ENCODE peak calls at places on chromosome 5, in seven cellular contexts. Y is testis, R is A549, H is lower leg skin, O is adrenal gland, Z is GM12891, G is HepG2. M is an unnamed sample.

GRCh38 chr5:93092349-93093105 is 488.5 kb downstream of the NR2F1-AS1 start:
- DNase-seq in Y (no peak), R (peak; percentile 25), H (no peak), O (no peak), Z (no peak), G (no peak), M (no peak)

GRCh38 chr5:132002701-132003100 is 8.8 kb downstream of the ACSL6 start:
- DNase-seq in Y (no peak), R (no peak), H (no peak), O (no peak), Z (no peak), G (no peak), M (no peak)

GRCh38 chr5:107474724-107475489 is 195.8 kb downstream of the EFNA5 start:
- DNase-seq in Y (no peak), R (peak; percentile 83), H (no peak), O (no peak), Z (no peak), G (no peak), M (no peak)

GRCh38 chr5:174384509-174384947 is 339.0 kb downstream of the NSG2 start:
- DNase-seq in Y (no peak), R (no peak), H (no peak), O (no peak), Z (no peak), G (no peak), M (no peak)

GRCh38 chr5:159764283-159764927 is 151.9 kb upstream of the ADRA1B start:
- DNase-seq in Y (peak; percentile 40), R (no peak), H (no peak), O (peak; percentile 51), Z (no peak), G (no peak), M (no peak)

GRCh38 chr5:147208134-147208533 is 26.7 kb upstream of the STK32A start:
- DNase-seq in Y (no peak), R (no peak), H (no peak), O (peak; percentile 60), Z (no peak), G (no peak), M (no peak)

GRCh38 chr5:144549580-144549979 is 378.9 kb downstream of the KCTD16 start:
- DNase-seq in Y (no peak), R (no peak), H (peak; percentile 64), O (no peak), Z (no peak), G (no peak), M (no peak)

GRCh38 chr5:107401470-107402085 is 269.2 kb downstream of the EFNA5 start:
- DNase-seq in Y (no peak), R (no peak), H (no peak), O (no peak), Z (no peak), G (no peak), M (no peak)

GRCh38 chr5:16679863-16680262 is 63.1 kb upstream of the RETREG1 start:
- DNase-seq in Y (no peak), R (no peak), H (no peak), O (no peak), Z (no peak), G (no peak), M (no peak)

GRCh38 chr5:74469234-74469972 is 171.1 kb downstream of the ENC1 start:
- DNase-seq in Y (no peak), R (no peak), H (no peak), O (no peak), Z (no peak), G (no peak), M (no peak)

GRCh38 chr5:68134033-68134668 is 81.4 kb upstream of the PIK3R1 start:
- DNase-seq in Y (no peak), R (no peak), H (no peak), O (no peak), Z (no peak), G (no peak), M (no peak)
- TF ChIP-seq POLR2A in Y (no peak), R (no peak), H (no peak), O (no peak), Z (no peak), G (no peak), M (no peak)

GRCh38 chr5:52801329-52801728 is 13.6 kb downstream of the ITGA1 start:
- DNase-seq in Y (no peak), R (peak; percentile 11), H (no peak), O (no peak), Z (no peak), G (no peak), M (peak; percentile 36)

GRCh38 chr5:52798952-52799351 is 11.2 kb downstream of the ITGA1 start:
- DNase-seq in Y (no peak), R (no peak), H (no peak), O (no peak), Z (no peak), G (no peak), M (no peak)

GRCh38 chr5:52800394-52801213 is 12.9 kb downstream of the ITGA1 start:
- DNase-seq in Y (peak; percentile 52), R (peak; percentile 73), H (peak; percentile 49), O (peak; percentile 88), Z (no peak), G (peak; percentile 69), M (peak; percentile 83)

GRCh38 chr5:52799358-52799982 is 11.8 kb downstream of the ITGA1 start:
- DNase-seq in Y (peak; percentile 48), R (peak; percentile 28), H (peak; percentile 32), O (peak; percentile 55), Z (no peak), G (peak; percentile 72), M (peak; percentile 64)

GRCh38 chr5:52799983-52800393 is 12.3 kb downstream of the ITGA1 start:
- DNase-seq in Y (peak; percentile 95), R (peak; percentile 94), H (peak; percentile 92), O (peak; percentile 96), Z (peak; percentile 65), G (peak; percentile 86), M (peak; percentile 94)
- TF ChIP-seq POLR2A in Y (no peak), R (peak; percentile 64), H (no peak), O (peak; percentile 69), Z (peak; percentile 75), G (peak; percentile 73), M (peak; percentile 79)

GRCh38 chr5:169467382-169467781 is 116.2 kb upstream of the SPDL1 start:
- DNase-seq in Y (no peak), R (peak; percentile 25), H (no peak), O (no peak), Z (no peak), G (no peak), M (no peak)

GRCh38 chr5:169474226-169474625 is 109.3 kb upstream of the SPDL1 start:
- DNase-seq in Y (no peak), R (no peak), H (no peak), O (no peak), Z (no peak), G (no peak), M (no peak)

GRCh38 chr5:169471021-169471420 is 112.6 kb upstream of the SPDL1 start:
- DNase-seq in Y (no peak), R (no peak), H (no peak), O (no peak), Z (no peak), G (no peak), M (no peak)
- TF ChIP-seq POLR2A in Y (no peak), R (no peak), H (no peak), O (no peak), Z (no peak), G (no peak), M (no peak)

DNA sequence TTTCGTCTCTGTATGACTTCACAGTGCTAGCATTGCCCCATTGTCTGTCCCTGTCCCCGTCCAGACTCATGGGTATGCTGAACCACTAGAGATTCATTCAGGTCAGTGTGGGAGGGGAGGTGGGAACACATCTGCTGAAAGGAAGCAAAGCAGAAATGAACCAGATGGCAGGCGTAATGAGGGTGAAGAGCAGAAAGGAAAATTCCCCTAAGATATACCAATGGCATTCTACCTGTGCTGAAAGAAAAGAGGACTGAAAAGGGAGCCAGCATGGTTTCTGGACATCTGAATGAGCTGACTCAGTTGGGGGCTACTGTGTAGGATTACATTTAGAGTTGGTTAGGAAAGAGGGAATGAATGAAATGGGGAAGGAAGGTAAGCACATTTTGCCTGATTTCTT is 678.7 kb downstream of the MAT2B start:
- DNase-seq in Y (no peak), R (no peak), H (no peak), O (no peak), Z (no peak), G (no peak), M (no peak)
- TF ChIP-seq POLR2A in Y (no peak), R (no peak), H (no peak), O (no peak), Z (no peak), G (no peak), M (no peak)

GRCh38 chr5:100900796-100901731 is 2.0 kb downstream of the ST8SIA4 start:
- DNase-seq in Y (peak; percentile 56), R (peak; percentile 65), H (peak; percentile 69), O (peak; percentile 54), Z (peak; percentile 28), G (no peak), M (peak; percentile 57)

GRCh38 chr5:100898504-100899346 is 4.4 kb downstream of the ST8SIA4 start:
- DNase-seq in Y (no peak), R (no peak), H (no peak), O (no peak), Z (no peak), G (no peak), M (no peak)

GRCh38 chr5:100899675-100900074 is 3.4 kb downstream of the ST8SIA4 start:
- DNase-seq in Y (no peak), R (no peak), H (no peak), O (no peak), Z (no peak), G (no peak), M (no peak)

GRCh38 chr5:100901851-100902341 is 1.2 kb downstream of the ST8SIA4 start:
- DNase-seq in Y (no peak), R (peak; percentile 32), H (peak; percentile 50), O (peak; percentile 56), Z (no peak), G (no peak), M (peak; percentile 47)

GRCh38 chr5:100900142-100900795 is 2.8 kb downstream of the ST8SIA4 start:
- DNase-seq in Y (no peak), R (peak; percentile 53), H (no peak), O (peak; percentile 15), Z (no peak), G (no peak), M (peak; percentile 58)
- TF ChIP-seq POLR2A in Y (no peak), R (peak; percentile 10), H (no peak), O (no peak), Z (peak; percentile 76), G (no peak), M (peak; percentile 41)

DNA sequence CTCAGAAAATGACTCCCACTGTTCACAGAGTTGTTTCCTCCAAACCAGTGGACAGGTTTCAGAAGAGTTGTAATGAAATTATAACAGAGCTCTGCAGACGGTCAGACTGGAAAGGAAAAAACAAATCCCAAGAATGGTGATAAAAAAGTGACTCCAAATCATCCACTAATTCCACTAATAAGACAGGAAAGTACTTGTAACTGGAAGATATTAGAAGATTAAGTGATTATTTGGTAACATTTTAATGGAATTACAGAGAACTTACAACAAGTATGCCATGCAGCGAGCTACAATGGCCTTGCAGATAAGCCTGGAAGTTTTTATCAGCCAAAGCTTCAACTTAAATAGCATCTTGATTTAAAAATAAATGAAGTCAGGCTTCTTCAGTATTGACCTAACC is 359.4 kb downstream of the EBF1 start:
- DNase-seq in Y (no peak), R (no peak), H (no peak), O (no peak), Z (no peak), G (no peak), M (no peak)
- TF ChIP-seq POLR2A in Y (no peak), R (no peak), H (no peak), O (no peak), Z (no peak), G (no peak), M (no peak)

M was measured in erythroblast.